ENCODE peak calls at places on chromosomes 4 and X, in eight cellular contexts. Q is K562, H is transverse colon, Y is Panc1, O is stomach, T is suprapubic skin, Z is SK-N-SH, E is esophagus muscularis mucosa. X is an unnamed sample. For H3K4me1, the result is how much of the 10 kb centered on the place peaks cover.

GRCh38 chrX:48996969-48997368 is 5.1 kb downstream of the GRIPAP1 start:
- DNase-seq in Q (peak), H (no peak), Y (no peak), O (no peak), T (no peak), Z (no peak), E (no peak), X (no peak)

GRCh38 chr4:42377497-42377896 is 19.8 kb upstream of the SHISA3 start:
- DNase-seq in Q (no peak), H (no peak), Y (no peak), O (no peak), T (no peak), Z (no peak), E (no peak), X (no peak)

GRCh38 chrX:38664285-38664684 is 102.9 kb downstream of the TSPAN7 start:
- DNase-seq in Q (peak), H (no peak), Y (no peak), O (no peak), T (no peak), Z (peak), E (no peak), X (no peak)

GRCh38 chr4:154456240-154456639 is 35.4 kb downstream of the DCHS2 start:
- DNase-seq in Q (peak), H (no peak), Y (no peak), O (no peak), T (no peak), Z (no peak), E (no peak), X (no peak)

GRCh38 chrX:51494409-51494808 is 2.0 kb downstream of the NUDT11 start:
- DNase-seq in Q (no peak), H (no peak), Y (no peak), O (no peak), T (no peak), Z (no peak), E (no peak), X (no peak)

GRCh38 chr4:6916069-6916586 is 6.5 kb downstream of the TBC1D14 start:
- DNase-seq in Q (no peak), H (peak), Y (no peak), O (no peak), T (no peak), Z (no peak), E (no peak), X (no peak)

GRCh38 chr4:71162386-71162785 is 168.9 kb downstream of the DCK start:
- DNase-seq in Q (no peak), H (no peak), Y (no peak), O (no peak), T (no peak), Z (no peak), E (no peak), X (no peak)

GRCh38 chrX:69510137-69510715 is 6.1 kb downstream of the NALF2 start:
- DNase-seq in Q (no peak), H (no peak), Y (no peak), O (no peak), T (no peak), Z (no peak), E (no peak), X (no peak)

GRCh38 chr4:85402371-85402770 is 72.6 kb upstream of the ARHGAP24 start:
- DNase-seq in Q (no peak), H (no peak), Y (no peak), O (no peak), T (no peak), Z (no peak), E (no peak), X (no peak)

GRCh38 chr4:106502106-106502699 is 133.6 kb upstream of the GIMD1 start:
- DNase-seq in Q (peak), H (peak), Y (peak), O (peak), T (no peak), Z (peak), E (no peak), X (no peak)

DNA sequence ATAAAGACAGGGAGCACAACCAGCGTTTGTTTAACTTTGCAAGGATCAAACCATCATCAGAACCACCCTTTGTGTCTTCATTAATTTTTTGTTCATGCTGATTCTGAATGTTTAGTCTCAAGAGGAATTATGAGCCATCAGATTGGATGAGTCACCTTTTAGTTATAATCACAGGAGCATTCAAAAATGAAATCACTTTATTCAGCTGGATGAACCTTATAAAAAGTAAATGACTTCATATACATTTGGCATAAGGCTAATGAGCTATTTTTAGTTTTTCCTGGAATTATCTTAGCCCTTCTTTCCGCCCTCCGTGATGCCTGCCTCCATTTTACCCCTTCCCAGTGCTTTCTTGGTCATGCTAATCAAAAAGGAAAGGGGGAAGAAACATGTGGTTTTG is 103.6 kb downstream of the SORBS2 start:
- DNase-seq in Q (no peak), H (no peak), Y (no peak), O (no peak), T (no peak), Z (no peak), E (no peak), X (no peak)
- TF ChIP-seq POLR2AphosphoS5 in Q (no peak), H (no peak), Y (no peak), O (no peak), T (no peak), Z (no peak), E (no peak), X (no peak)

GRCh38 chr4:186570193-186570996 is 15.0 kb upstream of the MTNR1A start:
- DNase-seq in Q (no peak), H (peak), Y (no peak), O (peak), T (no peak), Z (no peak), E (no peak), X (no peak)

GRCh38 chr4:186563761-186564160 is 8.4 kb upstream of the MTNR1A start:
- DNase-seq in Q (no peak), H (no peak), Y (no peak), O (no peak), T (no peak), Z (no peak), E (no peak), X (no peak)

GRCh38 chr4:186566068-186566467 is 10.7 kb upstream of the MTNR1A start:
- DNase-seq in Q (no peak), H (no peak), Y (no peak), O (no peak), T (no peak), Z (no peak), E (no peak), X (no peak)

DNA sequence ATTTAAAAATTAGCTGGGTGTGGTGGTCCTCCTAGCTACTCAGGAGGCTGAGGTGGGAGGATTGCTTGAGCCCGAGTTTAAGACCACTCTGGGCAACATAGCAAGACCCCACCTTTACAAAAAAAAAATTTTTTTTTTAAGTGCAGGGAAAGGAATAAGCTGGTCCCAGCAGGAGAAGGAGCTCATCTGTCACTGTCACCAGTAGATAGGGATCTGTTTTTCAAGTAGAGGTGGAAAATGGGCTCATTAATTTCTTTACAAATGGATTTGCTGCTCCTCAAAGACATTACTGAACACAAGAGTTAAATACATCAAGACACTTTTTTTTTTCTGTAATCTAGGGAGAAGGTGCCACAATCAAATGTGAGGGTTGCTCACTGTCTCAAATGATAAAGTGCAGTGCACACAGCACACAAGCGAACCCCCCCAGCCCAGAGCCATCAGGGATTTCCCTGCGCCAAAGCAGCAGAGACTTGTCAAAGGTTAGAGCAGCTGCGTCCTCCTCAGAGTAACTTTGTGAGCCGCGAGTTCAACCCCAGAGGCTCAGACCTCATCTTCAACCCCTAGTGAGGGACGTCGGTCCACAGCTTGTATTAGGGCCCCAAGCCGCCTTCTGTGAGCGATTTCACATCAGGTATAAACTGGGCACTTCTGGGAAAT is 14.3 kb upstream of the MTNR1A start:
- DNase-seq in Q (no peak), H (no peak), Y (no peak), O (no peak), T (no peak), Z (no peak), E (no peak), X (no peak)
- H3K4me3 ChIP-seq in Q (no peak), H (peak), Y (peak), O (peak), T (peak), Z (peak), E (peak), X (peak)

GRCh38 chr4:57075353-57075752 is 34.8 kb downstream of the IGFBP7 start:
- DNase-seq in Q (no peak), H (no peak), Y (no peak), O (no peak), T (no peak), Z (no peak), E (no peak), X (no peak)

GRCh38 chr4:57077550-57078311 is 32.5 kb downstream of the IGFBP7 start:
- DNase-seq in Q (no peak), H (no peak), Y (no peak), O (no peak), T (no peak), Z (no peak), E (no peak), X (no peak)

GRCh38 chr4:57074753-57075152 is 35.4 kb downstream of the IGFBP7 start:
- DNase-seq in Q (no peak), H (no peak), Y (no peak), O (no peak), T (no peak), Z (peak), E (no peak), X (no peak)

GRCh38 chr4:57078685-57079521 is 31.3 kb downstream of the IGFBP7 start:
- DNase-seq in Q (no peak), H (no peak), Y (no peak), O (no peak), T (no peak), Z (no peak), E (no peak), X (no peak)

DNA sequence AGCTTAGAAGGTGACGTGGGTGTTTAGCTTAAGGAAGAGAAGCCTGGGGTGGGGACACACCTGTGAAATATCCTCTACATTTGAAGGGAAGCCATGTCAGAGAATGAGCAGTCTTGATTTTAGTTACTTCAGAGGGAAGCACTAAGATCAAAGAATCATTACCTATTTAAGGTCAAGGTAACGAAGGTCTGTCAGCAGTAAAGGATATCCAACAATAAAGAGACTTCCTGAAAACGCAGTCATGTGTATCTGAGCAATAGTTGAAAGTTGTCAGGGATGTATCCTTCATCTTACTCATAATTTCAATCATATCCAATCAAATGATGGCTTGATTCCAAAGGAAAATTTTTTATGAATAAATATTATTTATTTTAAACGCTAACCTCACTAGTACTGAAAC is 33.5 kb downstream of the IGFBP7 start:
- DNase-seq in Q (no peak), H (no peak), Y (no peak), O (no peak), T (no peak), Z (no peak), E (no peak), X (no peak)
- H3K4me1 ChIP-seq in Q (under half), H (under half), Y (under half), O (under half), T (under half), Z (under half), E (half or more), X (under half)

GRCh38 chr4:83217721-83218522 is 66.7 kb downstream of the COQ2 start:
- DNase-seq in Q (no peak), H (peak), Y (no peak), O (peak), T (no peak), Z (no peak), E (peak), X (no peak)

GRCh38 chr4:83219991-83220360 is 64.6 kb downstream of the COQ2 start:
- DNase-seq in Q (no peak), H (no peak), Y (no peak), O (no peak), T (no peak), Z (no peak), E (no peak), X (no peak)

GRCh38 chr4:83214079-83214478 is 70.5 kb downstream of the COQ2 start:
- DNase-seq in Q (no peak), H (no peak), Y (no peak), O (no peak), T (no peak), Z (no peak), E (no peak), X (no peak)

GRCh38 chr4:83219344-83219990 is 65.1 kb downstream of the COQ2 start:
- DNase-seq in Q (no peak), H (peak), Y (no peak), O (peak), T (no peak), Z (no peak), E (peak), X (no peak)

DNA sequence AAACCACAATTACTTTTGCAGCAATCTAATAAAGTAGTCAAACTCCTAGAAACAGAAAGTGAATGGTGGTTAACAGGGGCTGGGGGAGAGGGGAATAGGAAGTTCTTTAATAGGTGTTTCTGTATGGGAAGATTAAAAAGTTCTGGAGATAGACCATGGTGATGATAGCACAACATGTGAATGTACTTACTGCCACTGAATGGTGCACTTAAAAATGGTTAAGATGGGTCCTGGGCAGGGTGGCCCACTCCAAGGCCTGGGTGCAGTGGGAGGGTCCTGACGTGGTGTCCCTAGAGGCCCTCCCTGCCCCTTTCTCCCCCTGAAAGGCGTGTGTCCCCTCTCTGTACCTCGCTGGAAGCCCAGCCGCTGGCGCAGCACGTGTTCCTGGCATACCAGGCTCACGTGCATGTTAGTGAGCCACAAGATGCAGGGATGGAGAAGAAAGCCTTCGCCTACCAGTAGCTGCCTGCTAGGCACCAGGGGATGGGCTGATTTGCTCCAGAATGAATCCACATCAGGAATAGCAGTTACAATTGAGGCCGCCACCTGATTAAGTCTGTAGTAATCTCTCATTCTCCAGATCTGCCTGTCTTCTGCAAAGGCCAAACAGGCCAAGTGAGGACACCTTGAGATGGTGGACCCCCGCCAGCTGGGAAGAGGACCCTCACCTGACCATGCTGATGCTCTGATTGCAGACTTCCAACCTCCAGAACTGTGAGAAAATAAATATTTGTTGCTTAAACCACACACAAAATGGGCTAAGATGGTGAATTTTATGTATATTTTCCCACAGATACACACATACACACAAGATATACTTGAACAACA is 67.5 kb downstream of the COQ2 start:
- DNase-seq in Q (no peak), H (no peak), Y (no peak), O (no peak), T (no peak), Z (no peak), E (no peak), X (peak)
- TF ChIP-seq POLR2AphosphoS5 in Q (no peak), H (no peak), Y (no peak), O (no peak), T (no peak), Z (no peak), E (no peak), X (no peak)

GRCh38 chrX:154074199-154074598 is 23.3 kb downstream of the MECP2 start:
- DNase-seq in Q (no peak), H (no peak), Y (no peak), O (no peak), T (no peak), Z (no peak), E (no peak), X (no peak)
- H3K4me3 ChIP-seq in Q (no peak), H (no peak), Y (no peak), O (no peak), T (no peak), Z (peak), E (no peak), X (no peak)

X was measured in upper lobe of left lung.